ENCODE peak calls at places on chromosomes 7 and 10, in six cellular contexts. Z is NCI-H1436, W is A549, F is NCI-H510A treated with DMSO at 0.1 percent for 48 hours, U is memory B cell, O is endothelial cell. V is an unnamed sample.

GRCh38 chr10:68284007-68284406 is 47.9 kb upstream of the HNRNPH3 start:
- DNase-seq in F (no peak), O (no peak), W (no peak), Z (no peak), U (no peak), V (no peak)

GRCh38 chr7:152105205-152105604 is 79.7 kb downstream of the GALNT11 start:
- DNase-seq in U (no peak), F (no peak), Z (no peak), W (no peak), O (no peak), V (no peak)

GRCh38 chr10:15780353-15781135 is 60.8 kb upstream of the ITGA8 start:
- DNase-seq in Z (peak; percentile 12), U (no peak), W (no peak), O (no peak), F (no peak), V (peak; percentile 76)

GRCh38 chr7:157739056-157739455 is 402.3 kb downstream of the DNAJB6 start:
- DNase-seq in U (no peak), F (no peak), O (no peak), Z (no peak), W (no peak), V (no peak)

GRCh38 chr10:101136007-101136707 is 5.1 kb downstream of the TLX1 start:
- DNase-seq in O (no peak), W (no peak), U (no peak), F (no peak), Z (no peak), V (no peak)

GRCh38 chr10:36515313-36515712 is 610.1 kb upstream of the ANKRD30A start:
- DNase-seq in W (no peak), F (no peak), U (no peak), Z (no peak), O (no peak), V (no peak)

GRCh38 chr10:2851544-2851943 is 215.8 kb upstream of the PFKP start:
- DNase-seq in W (no peak), U (no peak), O (no peak), F (no peak), Z (peak; percentile 14), V (no peak)

GRCh38 chr10:133309720-133310398 is 1.1 kb downstream of the ZNF511 start:
- DNase-seq in F (peak; percentile 73), O (no peak), U (no peak), W (no peak), Z (no peak), V (no peak)

GRCh38 chr10:90326498-90327267 is 531.2 kb downstream of the HTR7 start:
- DNase-seq in Z (no peak), F (no peak), O (no peak), U (no peak), W (no peak), V (no peak)

GRCh38 chr10:64067859-64068258 is 546.7 kb downstream of the REEP3 start:
- DNase-seq in F (no peak), O (no peak), Z (no peak), U (no peak), W (no peak), V (no peak)

GRCh38 chr10:79159141-79159619 is 90.4 kb downstream of the ZMIZ1 start:
- DNase-seq in U (no peak), O (no peak), Z (no peak), F (no peak), W (no peak), V (peak; percentile 68)

GRCh38 chr7:80357530-80357929 is 154.3 kb downstream of the GNAT3 start:
- DNase-seq in F (no peak), O (no peak), U (no peak), Z (no peak), W (no peak), V (no peak)

GRCh38 chr7:97770845-97771244 is 39.0 kb downstream of the TAC1 start:
- DNase-seq in F (no peak), Z (no peak), O (no peak), U (no peak), W (no peak), V (no peak)

GRCh38 chr10:132489053-132489703 is 48.4 kb upstream of the INPP5A start:
- DNase-seq in F (no peak), O (no peak), Z (no peak), W (no peak), U (no peak), V (no peak)

GRCh38 chr7:101814996-101815825 is 2.2 kb upstream of the CUX1 start:
- DNase-seq in U (peak; percentile 83), W (peak; percentile 69), F (peak; percentile 45), O (peak; percentile 73), Z (peak; percentile 36), V (peak; percentile 51)

GRCh38 chr7:156607332-156608175 is 33.0 kb upstream of the RNF32 start:
- DNase-seq in F (no peak), U (no peak), W (no peak), O (no peak), Z (no peak), V (no peak)

GRCh38 chr7:133386204-133386603 is 133.3 kb downstream of the EXOC4 start:
- DNase-seq in F (no peak), Z (no peak), U (no peak), O (no peak), W (no peak), V (no peak)

GRCh38 chr10:93601774-93602162 is 733 bp upstream of the RBP4 start:
- DNase-seq in U (no peak), O (no peak), W (no peak), Z (no peak), F (no peak), V (no peak)

GRCh38 chr7:37357277-37357996 is 91.2 kb downstream of the ELMO1 start:
- DNase-seq in U (no peak), W (no peak), O (no peak), F (no peak), Z (no peak), V (no peak)

GRCh38 chr10:78717200-78717599 is 351.6 kb upstream of the ZMIZ1 start:
- DNase-seq in W (no peak), Z (no peak), F (no peak), O (no peak), U (no peak), V (peak; percentile 59)

GRCh38 chr10:130746311-130746710 is 565.2 kb downstream of the TCERG1L start:
- DNase-seq in Z (no peak), O (no peak), U (no peak), W (no peak), F (no peak), V (no peak)

GRCh38 chr10:33334170-33334838 is at the start of gene NRP1:
- DNase-seq in U (no peak), Z (no peak), F (no peak), W (no peak), O (peak; percentile 49), V (peak; percentile 63)

GRCh38 chr7:5591547-5591899 is 167.9 kb upstream of the TNRC18 start:
- DNase-seq in Z (no peak), F (no peak), W (peak; percentile 66), U (no peak), O (peak; percentile 71), V (peak; percentile 33)

GRCh38 chr7:129560831-129561230 is 50.7 kb upstream of the NRF1 start:
- DNase-seq in F (no peak), U (no peak), O (no peak), W (no peak), Z (no peak), V (no peak)

GRCh38 chr10:21509391-21510217 is 15.9 kb downstream of the SKIDA1 start:
- DNase-seq in Z (no peak), W (no peak), F (no peak), O (no peak), U (no peak), V (peak; percentile 22)

GRCh38 chr10:31739759-31740158 is 188.9 kb downstream of the ARHGAP12 start:
- DNase-seq in U (no peak), W (no peak), O (no peak), Z (no peak), F (no peak), V (no peak)

GRCh38 chr10:89032141-89032814 is 41.7 kb downstream of the FAS start:
- DNase-seq in O (no peak), F (no peak), Z (no peak), U (no peak), W (peak; percentile 31), V (no peak)

GRCh38 chr7:149719912-149720335 is 53.5 kb downstream of the ZNF467 start:
- DNase-seq in Z (no peak), F (no peak), U (no peak), W (no peak), O (no peak), V (no peak)

GRCh38 chr10:17906002-17906401 is 45.7 kb upstream of the SLC39A12 start:
- DNase-seq in W (no peak), Z (no peak), O (no peak), U (no peak), F (no peak), V (no peak)

GRCh38 chr10:34729619-34730018 is 85.5 kb downstream of the PARD3 start:
- DNase-seq in U (no peak), Z (no peak), F (no peak), O (no peak), W (no peak), V (no peak)

GRCh38 chr7:1085910-1086421 is 1.9 kb upstream of the GPER1 start:
- DNase-seq in F (no peak), W (no peak), U (peak; percentile 31), Z (no peak), O (no peak), V (no peak)

GRCh38 chr7:130814753-130815152 is 80.7 kb upstream of the KLF14 start:
- DNase-seq in F (no peak), O (no peak), Z (no peak), U (no peak), W (no peak), V (no peak)

GRCh38 chr7:33623267-33623666 is 282.1 kb upstream of the BMPER start:
- DNase-seq in W (no peak), Z (no peak), O (no peak), U (no peak), F (no peak), V (no peak)

GRCh38 chr10:101291254-101292193 is 62.3 kb upstream of the LBX1 start:
- DNase-seq in F (peak; percentile 80), O (peak; percentile 87), W (peak; percentile 85), Z (peak; percentile 64), U (no peak), V (peak; percentile 70)

GRCh38 chr7:92621641-92622429 is 31.6 kb upstream of the FAM133B start:
- DNase-seq in W (no peak), O (no peak), F (no peak), U (no peak), Z (no peak), V (no peak)

GRCh38 chr7:150756858-150757257 is 19.6 kb downstream of the GIMAP5 start:
- DNase-seq in W (no peak), Z (no peak), U (no peak), O (no peak), F (peak; percentile 7), V (no peak)

GRCh38 chr7:157699357-157700013 is 362.7 kb downstream of the DNAJB6 start:
- DNase-seq in W (no peak), O (no peak), U (no peak), Z (no peak), F (peak; percentile 23), V (no peak)

GRCh38 chr7:123431075-123431614 is 103.2 kb downstream of the IQUB start:
- DNase-seq in O (no peak), Z (no peak), U (no peak), W (no peak), F (no peak), V (no peak)

GRCh38 chr10:44898665-44899064 is 12.5 kb upstream of the TMEM72 start:
- DNase-seq in F (no peak), Z (peak; percentile 47), W (no peak), O (no peak), U (no peak), V (no peak)

GRCh38 chr10:121070257-121070656 is 219.1 kb downstream of the WDR11 start:
- DNase-seq in O (peak; percentile 28), U (no peak), F (peak; percentile 47), W (peak; percentile 22), Z (no peak), V (no peak)